ENCODE peak calls at places on chromosomes 2 and 18, in eight cellular contexts. V is K562, F is stomach, T is A549, L is SK-N-SH, I is ovary, R is transverse colon, P is H1. W is an unnamed sample.

GRCh38 chr2:20633794-20634259 is 17.1 kb downstream of the HS1BP3 start:
- DNase-seq in R (peak), I (no peak), P (no peak), L (no peak), T (no peak), F (peak), V (no peak), W (peak)

GRCh38 chr2:18519991-18520604 is 40.4 kb downstream of the RDH14 start:
- DNase-seq in L (no peak), F (no peak), T (no peak), R (no peak), P (no peak), V (no peak), I (no peak), W (peak)

GRCh38 chr2:177585234-177585863 is 192.8 kb downstream of the AGPS start:
- DNase-seq in V (no peak), F (peak), L (no peak), P (no peak), T (no peak), R (no peak), I (no peak), W (peak)

GRCh38 chr2:239244625-239245024 is 156.2 kb downstream of the HDAC4 start:
- DNase-seq in R (no peak), T (no peak), I (peak), F (peak), P (no peak), V (no peak), L (no peak), W (peak)

GRCh38 chr2:26178746-26179436 is 6.0 kb downstream of the GAREM2 start:
- DNase-seq in T (no peak), P (peak), F (peak), L (peak), I (peak), V (peak), R (peak), W (no peak)

GRCh38 chr2:112765251-112765650 is 842 bp upstream of the CKAP2L start:
- DNase-seq in T (no peak), V (no peak), I (no peak), R (no peak), P (no peak), F (no peak), L (no peak), W (no peak)

GRCh38 chr2:72031346-72032115 is 116.1 kb downstream of the CYP26B1 start:
- DNase-seq in T (no peak), F (peak), P (peak), V (no peak), I (no peak), R (no peak), L (peak), W (no peak)

GRCh38 chr2:133506962-133507361 is 61.3 kb downstream of the NCKAP5 start:
- DNase-seq in F (no peak), P (no peak), T (no peak), I (no peak), V (no peak), R (no peak), L (no peak), W (no peak)

GRCh38 chr2:26816893-26817292 is 31.0 kb downstream of the CENPA start:
- DNase-seq in T (no peak), I (no peak), P (peak), F (no peak), V (peak), L (peak), R (peak), W (no peak)

GRCh38 chr2:98009887-98010760 is 14.4 kb upstream of the TMEM131 start:
- DNase-seq in P (no peak), T (no peak), V (no peak), R (no peak), L (no peak), F (no peak), I (no peak), W (no peak)

GRCh38 chr2:192044496-192044895 is 150.2 kb downstream of the TMEFF2 start:
- DNase-seq in F (no peak), I (no peak), T (no peak), R (no peak), L (no peak), V (no peak), P (no peak), W (no peak)

GRCh38 chr2:62578837-62579640 is 73.0 kb upstream of the TMEM17 start:
- DNase-seq in F (no peak), V (no peak), P (no peak), T (peak), L (no peak), R (peak), I (no peak), W (no peak)

GRCh38 chr2:234189230-234189629 is 138.7 kb downstream of the SPP2 start:
- DNase-seq in L (no peak), F (no peak), P (no peak), I (no peak), T (no peak), R (no peak), V (no peak), W (no peak)

GRCh38 chr2:20185176-20186022 is 39.5 kb downstream of the SDC1 start:
- DNase-seq in P (no peak), L (no peak), I (no peak), T (peak), V (no peak), R (no peak), F (no peak), W (no peak)

GRCh38 chr2:190121971-190122370 is 59.4 kb upstream of the MSTN start:
- DNase-seq in V (peak), I (no peak), P (no peak), T (peak), L (peak), R (no peak), F (no peak), W (no peak)

GRCh38 chr2:202317080-202317859 is 51.7 kb downstream of the NOP58 start:
- DNase-seq in P (no peak), L (peak), I (peak), F (peak), V (no peak), R (peak), T (no peak), W (peak)

DNA sequence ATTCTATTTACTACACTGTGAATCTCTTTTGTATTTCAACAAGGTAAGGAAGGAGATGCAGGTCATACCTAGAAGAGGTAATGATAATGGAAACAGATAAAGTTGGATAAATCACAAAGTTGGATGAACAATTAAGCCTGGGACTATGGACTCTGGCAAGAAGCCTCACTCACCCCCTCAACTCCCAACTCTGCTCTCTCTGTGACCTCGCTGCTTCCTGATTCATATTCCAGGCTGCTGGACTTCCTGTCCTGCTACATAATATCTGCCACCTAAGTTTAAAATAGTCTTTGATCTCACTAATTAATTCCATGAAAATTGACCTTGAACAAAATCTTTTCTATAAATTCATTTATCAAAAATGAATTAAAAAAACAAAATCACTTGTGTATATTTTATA is 215.3 kb downstream of the CALCRL start:
- DNase-seq in I (no peak), F (no peak), L (no peak), V (no peak), R (no peak), P (no peak), T (no peak), W (no peak)
- TF ChIP-seq CTCF in I (no peak), F (no peak), L (no peak), V (no peak), R (no peak), P (no peak), T (no peak), W (no peak)

GRCh38 chr2:33395660-33396249 is 80.7 kb upstream of the RASGRP3 start:
- DNase-seq in R (peak), V (peak), T (peak), P (peak), I (peak), F (peak), L (peak), W (no peak)
- TF ChIP-seq EP300 in R (no peak), V (no peak), T (no peak), P (no peak), I (no peak), F (no peak), L (no peak), W (no peak)

GRCh38 chr2:172455121-172455515 is 27.7 kb downstream of the ITGA6 start:
- DNase-seq in I (no peak), F (peak), T (no peak), P (no peak), R (no peak), L (no peak), V (no peak), W (no peak)

GRCh38 chr2:172457606-172458005 is 30.2 kb downstream of the ITGA6 start:
- DNase-seq in T (no peak), V (no peak), L (no peak), P (no peak), R (no peak), I (no peak), F (no peak), W (no peak)

GRCh38 chr2:172458561-172459124 is 31.3 kb downstream of the ITGA6 start:
- DNase-seq in P (no peak), V (no peak), R (no peak), I (no peak), F (no peak), T (no peak), L (no peak), W (no peak)

GRCh38 chr2:172454404-172455120 is 27.2 kb downstream of the ITGA6 start:
- DNase-seq in P (no peak), V (no peak), T (no peak), L (no peak), F (no peak), I (no peak), R (no peak), W (no peak)

GRCh38 chr2:172456002-172456401 is 28.6 kb downstream of the ITGA6 start:
- DNase-seq in F (no peak), L (no peak), R (peak), P (no peak), V (no peak), T (no peak), I (no peak), W (no peak)
- TF ChIP-seq CTCF in F (no peak), L (no peak), R (peak), P (no peak), V (no peak), T (no peak), I (no peak), W (no peak)

GRCh38 chr2:56969513-56969912 is 785.7 kb downstream of the CCDC85A start:
- DNase-seq in I (no peak), T (no peak), F (no peak), V (no peak), P (no peak), R (no peak), L (no peak), W (no peak)
- TF ChIP-seq EP300 in I (no peak), T (no peak), F (no peak), V (no peak), P (no peak), R (no peak), L (no peak), W (no peak)

GRCh38 chr2:172957734-172958133 is 117.9 kb upstream of the MAP3K20 start:
- DNase-seq in L (no peak), P (no peak), I (no peak), T (no peak), F (no peak), R (no peak), V (no peak), W (no peak)

GRCh38 chr2:172951554-172951953 is 124.1 kb upstream of the MAP3K20 start:
- DNase-seq in F (no peak), I (no peak), R (no peak), V (no peak), T (no peak), P (no peak), L (peak), W (no peak)

GRCh38 chr2:172953970-172954852 is 121.4 kb upstream of the MAP3K20 start:
- DNase-seq in L (no peak), R (no peak), V (no peak), I (no peak), P (no peak), F (no peak), T (no peak), W (no peak)

GRCh38 chr2:172953411-172953810 is 122.2 kb upstream of the MAP3K20 start:
- DNase-seq in P (no peak), T (no peak), L (no peak), F (no peak), R (no peak), I (no peak), V (no peak), W (no peak)

GRCh38 chr2:172955587-172955986 is 120.1 kb upstream of the MAP3K20 start:
- DNase-seq in T (no peak), I (no peak), R (no peak), F (no peak), L (no peak), P (no peak), V (no peak), W (no peak)
- TF ChIP-seq CTCF in T (no peak), I (no peak), R (no peak), F (no peak), L (no peak), P (no peak), V (no peak), W (no peak)

GRCh38 chr18:34880882-34881852 is 160.0 kb upstream of the MAPRE2 start:
- DNase-seq in T (peak), F (no peak), V (no peak), P (no peak), I (no peak), L (no peak), R (no peak), W (no peak)
- TF ChIP-seq EP300 in T (no peak), F (no peak), V (no peak), P (no peak), I (no peak), L (no peak), R (no peak), W (no peak)

DNA sequence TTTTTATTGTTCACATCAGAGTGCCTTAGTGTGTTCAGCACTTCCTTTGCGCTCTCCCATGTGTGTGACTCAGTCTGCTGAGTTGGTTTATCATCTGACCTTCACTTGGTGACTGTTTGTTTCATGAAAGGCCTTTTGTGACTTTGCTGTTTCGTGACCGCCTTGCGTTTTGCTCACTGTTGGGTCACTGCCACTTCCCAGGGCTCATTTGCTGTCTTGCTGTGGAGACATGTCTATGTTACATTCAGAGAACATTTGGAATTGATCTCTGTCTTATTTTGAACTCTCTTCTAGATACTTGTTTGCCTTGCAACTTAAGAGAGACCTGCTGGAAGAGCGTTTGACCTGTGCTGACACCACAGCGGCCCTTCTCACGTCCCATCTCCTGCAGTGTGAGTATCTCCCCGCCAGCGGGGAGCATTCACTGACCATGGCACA is 54.7 kb downstream of the FARP2 start:
- DNase-seq in L (no peak), T (no peak), F (peak), P (no peak), V (peak), R (no peak), I (no peak), W (no peak)
- TF ChIP-seq CTCF in L (no peak), T (no peak), F (no peak), P (no peak), V (no peak), R (no peak), I (no peak), W (no peak)

GRCh38 chr2:231334981-231335380 is 60.5 kb upstream of the B3GNT7 start:
- DNase-seq in R (no peak), P (no peak), I (no peak), V (no peak), F (no peak), T (no peak), L (no peak), W (no peak)
- TF ChIP-seq EP300 in R (no peak), P (no peak), I (no peak), V (no peak), F (no peak), T (no peak), L (no peak), W (no peak)

GRCh38 chr2:181103659-181104058 is 123.3 kb downstream of the UBE2E3 start:
- DNase-seq in R (no peak), F (no peak), I (no peak), P (no peak), T (no peak), V (no peak), L (no peak), W (no peak)

GRCh38 chr2:181105562-181105961 is 125.2 kb downstream of the UBE2E3 start:
- DNase-seq in I (no peak), F (no peak), P (no peak), T (no peak), L (no peak), R (no peak), V (no peak), W (no peak)

GRCh38 chr2:181106229-181106628 is 125.8 kb downstream of the UBE2E3 start:
- DNase-seq in R (no peak), T (no peak), V (no peak), P (no peak), L (peak), F (no peak), I (no peak), W (no peak)

GRCh38 chr2:181106789-181107418 is 126.5 kb downstream of the UBE2E3 start:
- DNase-seq in L (no peak), F (no peak), I (no peak), P (no peak), T (peak), R (no peak), V (peak), W (no peak)

GRCh38 chr2:181104512-181105121 is 124.2 kb downstream of the UBE2E3 start:
- DNase-seq in V (peak), R (peak), L (peak), F (no peak), T (peak), P (no peak), I (no peak), W (no peak)
- TF ChIP-seq CTCF in V (peak), R (peak), L (peak), F (peak), T (peak), P (peak), I (no peak), W (peak)